ENCODE peak calls at places on chromosome 13, in nine cellular contexts. G is A549; X is ovary; T is CD8-positive, alpha-beta T cell; U is neural progenitor cell; V is adrenal gland; D is spleen; W is Peyer's patch; O is fibroblast of lung. C is an unnamed sample. For H3K4me1, the result is how much of the 10 kb centered on the place peaks cover.

GRCh38 chr13:29849071-29849541 is 1.3 kb downstream of the UBL3 start:
- DNase-seq in X (no peak), U (peak), W (peak), V (peak), T (no peak), G (no peak), D (peak), O (peak), C (no peak)

GRCh38 chr13:64758520-64758919 is 2471.6 kb downstream of the PCDH9 start:
- DNase-seq in T (no peak), G (no peak), V (no peak), W (no peak), D (no peak), O (no peak), X (no peak), U (peak), C (no peak)

GRCh38 chr13:28753946-28754345 is 35.2 kb upstream of the SLC46A3 start:
- DNase-seq in V (no peak), W (no peak), X (no peak), O (no peak), D (no peak), T (no peak), G (no peak), U (no peak), C (no peak)

GRCh38 chr13:107462501-107462900 is 752.8 kb downstream of the LIG4 start:
- DNase-seq in W (no peak), T (no peak), V (no peak), U (no peak), G (no peak), D (no peak), O (peak), X (no peak), C (no peak)

GRCh38 chr13:43431279-43431678 is 355.5 kb downstream of the ENOX1 start:
- DNase-seq in V (no peak), G (no peak), T (no peak), X (no peak), D (no peak), O (peak), U (no peak), W (no peak), C (no peak)

GRCh38 chr13:26327905-26328304 is 74.0 kb downstream of the CDK8 start:
- DNase-seq in U (no peak), X (no peak), O (no peak), V (no peak), G (no peak), T (no peak), D (no peak), W (no peak), C (no peak)

GRCh38 chr13:30119476-30119875 is 187.9 kb downstream of the KATNAL1 start:
- DNase-seq in D (no peak), V (no peak), O (peak), W (no peak), T (no peak), U (no peak), X (no peak), G (no peak), C (no peak)

GRCh38 chr13:23766199-23766771 is 122.9 kb downstream of the MIPEP start:
- DNase-seq in V (no peak), G (no peak), U (no peak), X (no peak), O (no peak), T (no peak), W (no peak), D (no peak), C (no peak)

GRCh38 chr13:66774046-66774445 is 456.1 kb downstream of the PCDH9 start:
- DNase-seq in T (no peak), V (no peak), X (no peak), W (no peak), D (no peak), U (no peak), O (no peak), G (no peak), C (no peak)

GRCh38 chr13:73987618-73988017 is 146.6 kb downstream of the KLF12 start:
- DNase-seq in G (no peak), V (no peak), X (no peak), O (no peak), W (no peak), T (no peak), U (no peak), D (no peak), C (no peak)

GRCh38 chr13:24502567-24503375 is 9.8 kb downstream of the PARP4 start:
- DNase-seq in W (no peak), X (no peak), G (peak), T (no peak), D (no peak), O (peak), U (peak), V (peak), C (no peak)

GRCh38 chr13:36453518-36453917 is 21.2 kb downstream of the CCNA1 start:
- DNase-seq in X (no peak), D (no peak), W (no peak), V (no peak), U (peak), G (no peak), O (no peak), T (no peak), C (no peak)
- TF ChIP-seq CTCF in X (no peak), D (no peak), W (no peak), V (peak), U (peak), G (no peak), O (peak), T (no peak), C (no peak)

GRCh38 chr13:86185107-86185506 is 385.9 kb upstream of the SLITRK6 start:
- DNase-seq in G (no peak), W (no peak), U (no peak), T (no peak), D (no peak), X (no peak), O (no peak), V (no peak), C (no peak)
- H3K27ac ChIP-seq in G (no peak), W (no peak), U (no peak), T (no peak), D (no peak), X (no peak), O (no peak), V (no peak), C (no peak)

GRCh38 chr13:110128546-110128945 is 178.4 kb downstream of the COL4A1 start:
- DNase-seq in T (no peak), U (no peak), W (no peak), O (no peak), V (no peak), G (no peak), D (no peak), X (no peak), C (no peak)

GRCh38 chr13:110127986-110128511 is 178.9 kb downstream of the COL4A1 start:
- DNase-seq in X (no peak), T (no peak), G (no peak), V (no peak), O (no peak), D (no peak), U (no peak), W (no peak), C (no peak)

GRCh38 chr13:110129539-110130186 is 177.3 kb downstream of the COL4A1 start:
- DNase-seq in W (no peak), X (no peak), U (no peak), T (no peak), O (no peak), V (no peak), D (no peak), G (no peak), C (no peak)

GRCh38 chr13:110130431-110130830 is 176.5 kb downstream of the COL4A1 start:
- DNase-seq in V (no peak), D (no peak), O (no peak), G (no peak), U (no peak), W (no peak), T (no peak), X (no peak), C (no peak)

DNA sequence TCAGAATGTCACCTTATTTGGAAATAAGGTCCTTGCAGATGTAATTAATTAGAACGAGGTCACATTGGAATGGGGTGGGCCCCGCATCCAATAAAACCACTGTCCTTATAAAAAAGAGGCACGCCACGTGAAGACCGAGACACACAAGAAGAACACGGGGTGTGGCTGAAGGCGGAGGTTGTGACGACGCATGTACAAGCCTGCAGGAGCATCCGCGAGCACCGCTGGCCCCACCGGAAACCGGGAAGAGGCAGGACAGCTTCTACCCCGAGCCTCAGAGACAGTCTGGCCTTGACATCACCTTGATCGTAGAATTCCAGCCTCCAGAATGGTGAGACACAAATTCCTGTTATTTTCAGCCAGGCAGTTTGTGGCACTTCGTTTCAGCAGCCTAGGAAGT is 177.9 kb downstream of the COL4A1 start:
- DNase-seq in V (no peak), T (no peak), G (no peak), X (no peak), W (no peak), O (no peak), U (no peak), D (no peak), C (no peak)
- H3K4me1 ChIP-seq in V (under half), T (under half), G (under half), X (under half), W (under half), O (under half), U (half or more), D (under half), C (under half)

GRCh38 chr13:51261610-51262249 is 39.5 kb downstream of the FAM124A start:
- DNase-seq in O (no peak), G (no peak), U (no peak), W (no peak), D (no peak), X (no peak), T (no peak), V (no peak), C (no peak)

GRCh38 chr13:51258612-51259358 is 36.6 kb downstream of the FAM124A start:
- DNase-seq in D (no peak), O (no peak), U (no peak), V (no peak), T (no peak), X (no peak), G (no peak), W (no peak), C (no peak)

GRCh38 chr13:51260154-51260553 is 38.0 kb downstream of the FAM124A start:
- DNase-seq in T (no peak), O (no peak), X (no peak), W (no peak), D (no peak), G (no peak), V (no peak), U (no peak), C (no peak)

GRCh38 chr13:51259359-51259645 is 37.1 kb downstream of the FAM124A start:
- DNase-seq in G (no peak), U (no peak), V (no peak), X (no peak), D (no peak), O (no peak), W (no peak), T (no peak), C (no peak)

GRCh38 chr13:51262501-51263211 is 40.5 kb downstream of the FAM124A start:
- DNase-seq in W (no peak), G (no peak), U (peak), D (no peak), T (no peak), X (no peak), V (no peak), O (no peak), C (no peak)
- TF ChIP-seq CTCF in W (no peak), G (no peak), U (no peak), D (no peak), T (no peak), X (no peak), V (no peak), O (no peak), C (no peak)

C was measured in pancreas.